ENCODE peak calls at places on chromosomes 11 and 22, in four cellular contexts. One of them, this sample, is unnamed.

GRCh38 chr22:19679476-19680099 is 34.7 kb upstream of the SEPTIN5 start:
- DNase-seq in dorsolateral prefrontal cortex: no peak
- DNase-seq in psoas muscle: peak; percentile 80
- DNase-seq in myocyte: peak; percentile 13
- DNase-seq in this sample: no peak

GRCh38 chr11:65446446-65447277 is 24.1 kb downstream of the NEAT1 start:
- DNase-seq in dorsolateral prefrontal cortex: no peak
- DNase-seq in psoas muscle: peak; percentile 87
- DNase-seq in myocyte: peak; percentile 67
- DNase-seq in this sample: peak; percentile 78

GRCh38 chr11:83511646-83512045 is 225.5 kb upstream of the CCDC90B start:
- DNase-seq in dorsolateral prefrontal cortex: no peak
- DNase-seq in psoas muscle: no peak
- DNase-seq in myocyte: no peak
- DNase-seq in this sample: no peak

GRCh38 chr11:18704698-18705097 is 6.1 kb downstream of the TMEM86A start:
- DNase-seq in dorsolateral prefrontal cortex: no peak
- DNase-seq in psoas muscle: no peak
- DNase-seq in myocyte: no peak
- DNase-seq in this sample: no peak

GRCh38 chr11:113494021-113494420 is 18.8 kb upstream of the DRD2 start:
- DNase-seq in dorsolateral prefrontal cortex: no peak
- DNase-seq in psoas muscle: no peak
- DNase-seq in myocyte: no peak
- DNase-seq in this sample: no peak

GRCh38 chr11:30823119-30823518 is 237.0 kb upstream of the MPPED2 start:
- DNase-seq in dorsolateral prefrontal cortex: no peak
- DNase-seq in psoas muscle: no peak
- DNase-seq in myocyte: no peak
- DNase-seq in this sample: no peak

GRCh38 chr11:95299078-95299611 is 68.1 kb upstream of the SESN3 start:
- DNase-seq in dorsolateral prefrontal cortex: no peak
- DNase-seq in psoas muscle: no peak
- DNase-seq in myocyte: no peak
- DNase-seq in this sample: no peak

GRCh38 chr11:17014321-17014773 is at the start of gene PLEKHA7:
- DNase-seq in dorsolateral prefrontal cortex: no peak
- DNase-seq in psoas muscle: no peak
- DNase-seq in myocyte: no peak
- DNase-seq in this sample: peak; percentile 76

GRCh38 chr11:102580185-102580951 is 44.8 kb downstream of the MMP20 start:
- DNase-seq in dorsolateral prefrontal cortex: no peak
- DNase-seq in psoas muscle: no peak
- DNase-seq in myocyte: no peak
- DNase-seq in this sample: no peak

GRCh38 chr11:46903846-46904245 is 14.5 kb downstream of the LRP4 start:
- DNase-seq in dorsolateral prefrontal cortex: peak; percentile 98
- DNase-seq in psoas muscle: peak; percentile 67
- DNase-seq in myocyte: peak; percentile 39
- DNase-seq in this sample: no peak

GRCh38 chr22:44261861-44262595 is 50.7 kb downstream of the SHISAL1 start:
- DNase-seq in dorsolateral prefrontal cortex: no peak
- DNase-seq in psoas muscle: peak; percentile 8
- DNase-seq in myocyte: no peak
- DNase-seq in this sample: no peak

GRCh38 chr11:70111269-70112016 is 33.3 kb downstream of the ANO1 start:
- DNase-seq in dorsolateral prefrontal cortex: no peak
- DNase-seq in psoas muscle: peak; percentile 89
- DNase-seq in myocyte: peak; percentile 82
- DNase-seq in this sample: no peak

GRCh38 chr11:77590194-77590591 is 440 bp downstream of the AQP11 start:
- DNase-seq in dorsolateral prefrontal cortex: peak; percentile 43
- DNase-seq in psoas muscle: peak; percentile 65
- DNase-seq in myocyte: no peak
- DNase-seq in this sample: peak; percentile 57

GRCh38 chr22:36221799-36222751 is 17.3 kb downstream of the APOL2 start:
- DNase-seq in dorsolateral prefrontal cortex: peak; percentile 39
- DNase-seq in psoas muscle: peak; percentile 72
- DNase-seq in myocyte: no peak
- DNase-seq in this sample: no peak

GRCh38 chr11:34682822-34683221 is 61.9 kb downstream of the EHF start:
- DNase-seq in dorsolateral prefrontal cortex: no peak
- DNase-seq in psoas muscle: no peak
- DNase-seq in myocyte: peak; percentile 12
- DNase-seq in this sample: no peak

GRCh38 chr22:31089101-31090100 is 8.3 kb downstream of the SMTN start:
- DNase-seq in dorsolateral prefrontal cortex: peak; percentile 65
- DNase-seq in psoas muscle: peak; percentile 84
- DNase-seq in myocyte: peak; percentile 54
- DNase-seq in this sample: no peak

GRCh38 chr11:44268073-44268806 is 41.7 kb downstream of the ALX4 start:
- DNase-seq in dorsolateral prefrontal cortex: no peak
- DNase-seq in psoas muscle: no peak
- DNase-seq in myocyte: no peak
- DNase-seq in this sample: no peak

GRCh38 chr11:67671211-67671520 is 3.3 kb downstream of the ALDH3B2 start:
- DNase-seq in dorsolateral prefrontal cortex: no peak
- DNase-seq in psoas muscle: no peak
- DNase-seq in myocyte: no peak
- DNase-seq in this sample: no peak

GRCh38 chr11:56932572-56933235 is 56.0 kb upstream of the OR5AK2 start:
- DNase-seq in dorsolateral prefrontal cortex: no peak
- DNase-seq in psoas muscle: no peak
- DNase-seq in myocyte: no peak
- DNase-seq in this sample: no peak

GRCh38 chr11:121099885-121100284 is 1.2 kb upstream of the TECTA start:
- DNase-seq in dorsolateral prefrontal cortex: no peak
- DNase-seq in psoas muscle: no peak
- DNase-seq in myocyte: no peak
- DNase-seq in this sample: no peak